ENCODE peak calls at places on chromosomes 12 and 14, in six cellular contexts. Q is neuronal stem cell, W is IMR-90, L is H1, P is H9, K is trophoblast cell. G is an unnamed sample. For H3K9me3, the result is how much of the 10 kb centered on the place peaks cover.

GRCh38 chr14:94213021-94213420 is 38.9 kb downstream of the PPP4R4 start:
- DNase-seq in Q (no peak), W (peak), L (no peak), P (no peak), K (peak), G (no peak)

GRCh38 chr12:125145196-125145595 is 80.0 kb downstream of the AACS start:
- DNase-seq in Q (no peak), W (no peak), L (no peak), P (no peak), K (no peak), G (no peak)

GRCh38 chr12:79527498-79527897 is 163.3 kb downstream of the PAWR start:
- DNase-seq in Q (no peak), W (no peak), L (no peak), P (no peak), K (no peak), G (no peak)

GRCh38 chr14:61281186-61281676 is at the start of gene TMEM30B:
- DNase-seq in Q (no peak), W (no peak), L (peak), P (peak), K (peak), G (no peak)

GRCh38 chr14:64845878-64846277 is 33.8 kb downstream of the SPTB start:
- DNase-seq in Q (no peak), W (peak), L (no peak), P (no peak), K (peak), G (no peak)

GRCh38 chr12:108666326-108666995 is 32.8 kb upstream of the SELPLG start:
- DNase-seq in Q (no peak), W (peak), L (no peak), P (no peak), K (no peak), G (peak)

GRCh38 chr12:29610473-29611174 is 113.1 kb upstream of the OVCH1 start:
- DNase-seq in Q (no peak), W (no peak), L (no peak), P (no peak), K (no peak), G (no peak)

GRCh38 chr12:76194724-76195123 is 110.2 kb upstream of the NAP1L1 start:
- DNase-seq in Q (no peak), W (no peak), L (no peak), P (no peak), K (no peak), G (no peak)

GRCh38 chr14:77859934-77860570 is 60.1 kb downstream of the ADCK1 start:
- DNase-seq in Q (no peak), W (no peak), L (no peak), P (no peak), K (no peak), G (no peak)

GRCh38 chr12:6867407-6868210 is at the start of gene TPI1:
- DNase-seq in Q (no peak), W (peak), L (no peak), P (peak), K (peak), G (peak)

GRCh38 chr12:54650409-54650808 is 2.2 kb upstream of the DCD start:
- DNase-seq in Q (no peak), W (no peak), L (no peak), P (no peak), K (no peak), G (no peak)

GRCh38 chr12:116188581-116188980 is 88.9 kb downstream of the MED13L start:
- DNase-seq in Q (no peak), W (no peak), L (no peak), P (no peak), K (no peak), G (no peak)

GRCh38 chr12:26298785-26299621 is 103.6 kb downstream of the SSPN start:
- DNase-seq in Q (no peak), W (peak), L (no peak), P (no peak), K (peak), G (peak)

GRCh38 chr12:54411398-54412241 is 7.4 kb downstream of the ITGA5 start:
- DNase-seq in Q (no peak), W (peak), L (no peak), P (peak), K (peak), G (peak)

GRCh38 chr14:36657409-36658090 is 4.1 kb upstream of the PAX9 start:
- DNase-seq in Q (no peak), W (no peak), L (no peak), P (peak), K (no peak), G (peak)

GRCh38 chr14:99512571-99513182 is 31.5 kb downstream of the CCNK start:
- DNase-seq in Q (no peak), W (no peak), L (no peak), P (no peak), K (no peak), G (no peak)

GRCh38 chr12:123498126-123498825 is 35.2 kb downstream of the RILPL1 start:
- DNase-seq in Q (no peak), W (no peak), L (no peak), P (peak), K (no peak), G (no peak)

GRCh38 chr12:129753596-129753995 is 150.2 kb downstream of the TMEM132D start:
- DNase-seq in Q (no peak), W (no peak), L (no peak), P (no peak), K (peak), G (no peak)

GRCh38 chr12:45907955-45908354 is 82.4 kb downstream of the SCAF11 start:
- DNase-seq in Q (no peak), W (no peak), L (no peak), P (no peak), K (no peak), G (no peak)

GRCh38 chr14:31059152-31059924 is 33.2 kb upstream of the STRN3 start:
- DNase-seq in Q (no peak), W (peak), L (no peak), P (no peak), K (peak), G (peak)

GRCh38 chr12:9806714-9807113 is 20.6 kb upstream of the KLRF1 start:
- DNase-seq in Q (no peak), W (no peak), L (no peak), P (no peak), K (no peak), G (no peak)

GRCh38 chr12:45415393-45415817 is 199.5 kb downstream of the ANO6 start:
- DNase-seq in Q (no peak), W (peak), L (no peak), P (no peak), K (peak), G (peak)

GRCh38 chr12:113247123-113248045 is 26.1 kb downstream of the TPCN1 start:
- DNase-seq in Q (no peak), W (peak), L (no peak), P (no peak), K (peak), G (peak)

GRCh38 chr12:96502477-96502876 is 13.1 kb downstream of the CFAP54 start:
- DNase-seq in Q (no peak), W (no peak), L (no peak), P (no peak), K (no peak), G (no peak)

GRCh38 chr14:20274062-20274461 is 31.7 kb downstream of the TTC5 start:
- DNase-seq in Q (no peak), W (no peak), L (no peak), P (no peak), K (no peak), G (no peak)
- H3K9me3 ChIP-seq in Q (under half), W (under half), L (under half), P (under half), K (under half), G (under half)

GRCh38 chr12:4958697-4959375 is 49.1 kb downstream of the KCNA1 start:
- DNase-seq in Q (no peak), W (no peak), L (no peak), P (no peak), K (no peak), G (no peak)
- H2BK5ac ChIP-seq in Q (no peak), W (no peak), L (no peak), P (no peak), K (no peak), G (no peak)

GRCh38 chr12:87120440-87120839 is 864.2 kb upstream of the MGAT4C start:
- DNase-seq in Q (no peak), W (peak), L (no peak), P (no peak), K (no peak), G (no peak)
- H3K9ac ChIP-seq in Q (no peak), W (no peak), L (no peak), P (no peak), K (no peak), G (no peak)

GRCh38 chr14:28382460-28383220 is 383.9 kb upstream of the FOXG1 start:
- DNase-seq in Q (no peak), W (no peak), L (no peak), P (no peak), K (peak), G (peak)
- H3K9me3 ChIP-seq in Q (under half), W (under half), L (under half), P (under half), K (under half), G (under half)